ENCODE peak calls at places on chromosomes 5 and 9, in seven cellular contexts. P is tibial artery; C is astrocyte; Z is CD8-positive, alpha-beta memory T cell; R is endodermal cell; S is osteoblast; D is CD4-positive, alpha-beta memory T cell. I is an unnamed sample. For H3K36me3 and H3K4me1, the result is how much of the 10 kb centered on the place peaks cover.

GRCh38 chr5:147483961-147484707 is 25.7 kb downstream of the DPYSL3 start:
- DNase-seq in P (peak), C (peak), Z (no peak), R (no peak), S (peak), D (no peak), I (peak)

GRCh38 chr9:18658764-18659705 is 185.1 kb downstream of the ADAMTSL1 start:
- DNase-seq in P (no peak), C (peak), Z (no peak), R (no peak), S (peak), D (no peak), I (no peak)

GRCh38 chr5:37727238-37727637 is 112.6 kb downstream of the GDNF start:
- DNase-seq in P (no peak), C (no peak), Z (no peak), R (no peak), S (no peak), D (no peak), I (no peak)

GRCh38 chr9:138049085-138049778 is 171.7 kb downstream of the CACNA1B start:
- DNase-seq in P (peak), C (no peak), Z (no peak), R (peak), S (no peak), D (no peak), I (no peak)

GRCh38 chr9:78320875-78321496 is 24.1 kb downstream of the PSAT1 start:
- DNase-seq in P (peak), C (no peak), Z (no peak), R (no peak), S (no peak), D (no peak), I (no peak)

GRCh38 chr5:126043684-126044083 is 379.5 kb upstream of the GRAMD2B start:
- DNase-seq in P (no peak), C (peak), Z (no peak), R (no peak), S (no peak), D (no peak), I (no peak)

GRCh38 chr9:83343366-83343765 is 194.8 kb downstream of the FRMD3 start:
- DNase-seq in P (no peak), C (no peak), Z (no peak), R (no peak), S (no peak), D (no peak), I (no peak)

GRCh38 chr5:132293066-132293991 is 865 bp upstream of the SLC22A4 start:
- DNase-seq in P (peak), C (peak), Z (peak), R (peak), S (peak), D (peak), I (peak)

GRCh38 chr9:126038790-126039189 is 287.8 kb upstream of the MVB12B start:
- DNase-seq in P (no peak), C (no peak), Z (no peak), R (no peak), S (no peak), D (no peak), I (no peak)

GRCh38 chr9:107925756-107926297 is 436.3 kb upstream of the KLF4 start:
- DNase-seq in P (no peak), C (no peak), Z (no peak), R (no peak), S (no peak), D (no peak), I (no peak)

GRCh38 chr5:101977729-101978345 is 318.2 kb downstream of the SLCO4C1 start:
- DNase-seq in P (no peak), C (peak), Z (no peak), R (no peak), S (peak), D (peak), I (no peak)

GRCh38 chr5:35198681-35199080 is 31.6 kb downstream of the PRLR start:
- DNase-seq in P (no peak), C (no peak), Z (no peak), R (peak), S (no peak), D (no peak), I (no peak)

GRCh38 chr5:163578652-163579051 is 73.2 kb downstream of the MAT2B start:
- DNase-seq in P (no peak), C (no peak), Z (no peak), R (no peak), S (no peak), D (no peak), I (no peak)

GRCh38 chr5:1882337-1883119 is at the start of gene IRX4:
- DNase-seq in P (no peak), C (peak), Z (no peak), R (peak), S (peak), D (no peak), I (no peak)

GRCh38 chr5:115435776-115436712 is 108.5 kb downstream of the FEM1C start:
- DNase-seq in P (no peak), C (no peak), Z (no peak), R (no peak), S (no peak), D (no peak), I (no peak)

GRCh38 chr9:18396102-18396728 is 77.7 kb upstream of the ADAMTSL1 start:
- DNase-seq in P (no peak), C (no peak), Z (no peak), R (no peak), S (no peak), D (no peak), I (no peak)

GRCh38 chr5:91151947-91152346 is 231.2 kb downstream of the ARRDC3 start:
- DNase-seq in P (peak), C (peak), Z (no peak), R (no peak), S (peak), D (no peak), I (peak)

GRCh38 chr9:72400866-72401265 is 35.9 kb upstream of the ZFAND5 start:
- DNase-seq in P (no peak), C (no peak), Z (no peak), R (no peak), S (no peak), D (no peak), I (no peak)

GRCh38 chr5:14915291-14915976 is 43.9 kb upstream of the ANKH start:
- DNase-seq in P (no peak), C (peak), Z (no peak), R (no peak), S (no peak), D (no peak), I (no peak)

GRCh38 chr9:125409637-125410521 is 148.3 kb downstream of the GAPVD1 start:
- DNase-seq in P (no peak), C (peak), Z (no peak), R (peak), S (peak), D (peak), I (peak)

GRCh38 chr5:28165116-28165515 is 1126.7 kb upstream of the CDH9 start:
- DNase-seq in P (no peak), C (peak), Z (no peak), R (no peak), S (peak), D (no peak), I (no peak)

GRCh38 chr5:76954383-76954763 is 1.5 kb downstream of the CRHBP start:
- DNase-seq in P (no peak), C (no peak), Z (no peak), R (peak), S (no peak), D (no peak), I (no peak)

GRCh38 chr9:107274953-107275422 is 8.1 kb upstream of the RAD23B start:
- DNase-seq in P (no peak), C (peak), Z (no peak), R (no peak), S (no peak), D (no peak), I (no peak)

GRCh38 chr5:73218552-73219171 is 45.7 kb downstream of the TMEM174 start:
- DNase-seq in P (no peak), C (peak), Z (no peak), R (peak), S (no peak), D (no peak), I (no peak)

GRCh38 chr9:92771309-92771708 is 6.7 kb upstream of the BICD2 start:
- DNase-seq in P (no peak), C (no peak), Z (no peak), R (no peak), S (no peak), D (no peak), I (no peak)

GRCh38 chr5:92969781-92970237 is 611.2 kb downstream of the NR2F1-AS1 start:
- DNase-seq in P (no peak), C (peak), Z (no peak), R (no peak), S (no peak), D (no peak), I (no peak)

GRCh38 chr5:55575815-55576583 is 41.2 kb upstream of the PLPP1 start:
- DNase-seq in P (no peak), C (peak), Z (no peak), R (no peak), S (no peak), D (no peak), I (no peak)

GRCh38 chr9:18684608-18685317 is 210.8 kb downstream of the ADAMTSL1 start:
- DNase-seq in P (no peak), C (no peak), Z (no peak), R (no peak), S (no peak), D (no peak), I (peak)

GRCh38 chr5:78671609-78672008 is 23.0 kb upstream of the LHFPL2 start:
- DNase-seq in P (no peak), C (peak), Z (no peak), R (no peak), S (no peak), D (no peak), I (no peak)

GRCh38 chr5:52988335-52989024 is 672 bp upstream of the ITGA2 start:
- DNase-seq in P (no peak), C (no peak), Z (no peak), R (no peak), S (no peak), D (peak), I (no peak)

GRCh38 chr5:91380491-91381133 is 2.5 kb downstream of the ARRDC3 start:
- DNase-seq in P (peak), C (peak), Z (peak), R (peak), S (peak), D (peak), I (peak)

GRCh38 chr5:157930710-157931109 is 71.8 kb upstream of the CLINT1 start:
- DNase-seq in P (no peak), C (no peak), Z (no peak), R (no peak), S (no peak), D (no peak), I (peak)

GRCh38 chr9:84339951-84340350 is 607 bp downstream of the SLC28A3 start:
- DNase-seq in P (no peak), C (no peak), Z (no peak), R (peak), S (no peak), D (no peak), I (peak)

GRCh38 chr9:17528859-17529258 is 50.0 kb upstream of the SH3GL2 start:
- DNase-seq in P (no peak), C (no peak), Z (no peak), R (no peak), S (no peak), D (no peak), I (no peak)

GRCh38 chr9:93813687-93814560 is 141.2 kb downstream of the BARX1 start:
- DNase-seq in P (no peak), C (no peak), Z (no peak), R (peak), S (no peak), D (no peak), I (no peak)

GRCh38 chr5:13448843-13449242 is 495.6 kb downstream of the DNAH5 start:
- DNase-seq in P (no peak), C (no peak), Z (no peak), R (no peak), S (no peak), D (no peak), I (no peak)

GRCh38 chr9:104907278-104907951 is 20.5 kb downstream of the ABCA1 start:
- DNase-seq in P (no peak), C (peak), Z (no peak), R (peak), S (peak), D (no peak), I (no peak)

GRCh38 chr5:124747770-124748686 is 1.6 kb upstream of the ZNF608 start:
- DNase-seq in P (no peak), C (no peak), Z (no peak), R (no peak), S (no peak), D (no peak), I (peak)

GRCh38 chr9:113446323-113446740 is 17.2 kb upstream of the RGS3 start:
- DNase-seq in P (no peak), C (peak), Z (no peak), R (peak), S (peak), D (peak), I (no peak)

GRCh38 chr5:170250810-170251317 is 18.1 kb downstream of the C5orf58 start:
- DNase-seq in P (no peak), C (no peak), Z (no peak), R (no peak), S (no peak), D (no peak), I (no peak)

GRCh38 chr5:170252109-170252508 is 19.3 kb downstream of the C5orf58 start:
- DNase-seq in P (no peak), C (no peak), Z (no peak), R (no peak), S (no peak), D (no peak), I (no peak)

GRCh38 chr5:170254056-170254455 is 21.3 kb downstream of the C5orf58 start:
- DNase-seq in P (no peak), C (no peak), Z (peak), R (peak), S (no peak), D (peak), I (no peak)

GRCh38 chr5:170251462-170251861 is 18.7 kb downstream of the C5orf58 start:
- DNase-seq in P (no peak), C (no peak), Z (no peak), R (no peak), S (no peak), D (no peak), I (no peak)

DNA sequence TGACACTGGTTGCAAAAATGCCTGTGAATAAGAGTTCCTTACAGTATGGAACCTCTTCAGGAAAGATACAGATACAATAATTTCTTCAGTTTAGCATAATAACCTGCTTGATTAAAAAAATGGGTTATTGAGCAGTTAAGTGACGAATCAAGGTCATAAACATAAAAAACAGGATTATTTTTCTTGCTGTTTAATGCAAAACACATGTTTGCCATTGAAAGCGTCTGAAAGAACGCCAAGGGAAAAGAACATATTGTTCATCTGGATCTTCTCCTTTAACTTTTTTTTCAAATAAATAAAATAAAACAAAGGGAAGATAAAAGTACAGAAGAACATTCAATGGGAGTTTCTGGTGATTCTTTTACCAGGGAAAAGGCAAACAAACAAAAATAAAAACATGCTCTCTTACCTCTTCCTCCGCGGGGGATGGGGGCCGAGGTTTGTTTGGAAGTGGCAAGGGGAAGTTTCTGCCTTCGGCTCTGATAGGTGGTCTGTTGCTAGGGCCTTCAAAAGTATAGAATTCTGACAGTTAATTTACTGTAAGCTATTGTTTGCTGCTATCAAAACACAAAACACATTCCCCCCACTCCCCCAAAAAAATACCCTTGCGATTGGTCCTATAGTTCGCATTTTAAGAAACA is 20.0 kb downstream of the C5orf58 start:
- DNase-seq in P (no peak), C (no peak), Z (no peak), R (peak), S (no peak), D (no peak), I (no peak)
- H3K36me3 ChIP-seq in P (under half), C (under half), Z (half or more), R (under half), S (under half), D (half or more), I (under half)

DNA sequence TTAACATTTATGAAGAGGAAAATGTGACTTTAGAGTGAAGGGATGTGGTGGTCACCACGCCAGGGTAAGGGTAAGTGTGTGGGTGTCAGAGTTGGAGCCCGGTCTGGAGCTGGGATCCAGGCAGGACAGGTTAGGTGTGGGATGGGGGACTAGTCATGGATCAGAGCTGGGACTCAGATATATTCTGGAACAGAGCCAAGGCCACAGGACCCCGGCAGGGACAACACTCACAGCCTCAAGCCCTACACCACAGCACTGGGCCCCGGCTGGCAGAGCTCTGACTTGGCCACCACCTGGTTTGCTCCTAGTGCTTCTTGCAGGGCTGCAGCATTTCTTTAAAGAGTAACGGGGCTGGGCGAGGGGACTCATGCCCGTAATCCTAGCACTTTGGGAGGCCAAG is 47.4 kb downstream of the C5orf15 start:
- DNase-seq in P (no peak), C (no peak), Z (no peak), R (no peak), S (no peak), D (no peak), I (no peak)
- H3K4me1 ChIP-seq in P (under half), C (under half), Z (under half), R (under half), S (under half), D (under half), I (under half)

DNA sequence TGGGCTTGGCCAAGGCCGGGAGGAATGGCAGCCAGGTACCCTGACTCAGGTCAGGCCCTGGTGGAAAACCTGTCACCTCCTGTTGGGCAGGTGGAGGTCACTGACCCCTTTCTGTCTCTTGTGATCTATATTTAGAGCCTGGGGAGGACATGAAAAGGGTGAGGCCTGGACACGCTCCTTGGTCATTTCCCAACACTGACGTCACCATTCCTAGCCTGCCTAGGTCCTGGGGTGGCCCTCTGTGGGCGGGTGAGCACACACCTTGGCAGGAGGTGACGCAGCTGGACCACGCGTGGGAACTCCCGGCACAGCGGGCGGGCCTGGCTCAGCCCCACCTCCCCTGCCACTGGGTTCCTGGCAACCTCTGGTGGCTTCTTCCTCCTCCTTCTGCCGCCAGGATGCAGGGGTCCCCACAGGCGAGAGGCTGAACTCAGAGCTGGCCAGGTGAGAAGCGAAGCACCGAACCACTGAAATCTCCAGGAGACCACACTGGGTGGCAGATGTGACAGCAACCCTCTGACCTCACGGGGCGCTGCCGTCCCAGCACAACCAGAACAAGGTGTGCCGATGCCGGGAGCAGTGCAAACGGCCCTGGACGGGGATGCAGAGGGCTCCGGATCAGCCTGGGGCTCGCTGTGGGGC is 6.4 kb upstream of the RALGDS start:
- DNase-seq in P (no peak), C (peak), Z (peak), R (no peak), S (no peak), D (peak), I (peak)
- H3K27ac ChIP-seq in P (peak), C (peak), Z (peak), R (no peak), S (no peak), D (peak), I (peak)

GRCh38 chr9:120435066-120435465 is 144.9 kb downstream of the CDK5RAP2 start:
- DNase-seq in P (no peak), C (peak), Z (no peak), R (no peak), S (no peak), D (no peak), I (no peak)
- H3K36me3 ChIP-seq in P (under half), C (under half), Z (under half), R (half or more), S (under half), D (under half), I (under half)

GRCh38 chr5:143121135-143121474 is 282.4 kb downstream of the NR3C1 start:
- DNase-seq in P (no peak), C (no peak), Z (no peak), R (no peak), S (no peak), D (no peak), I (no peak)

GRCh38 chr5:143120460-143121134 is 282.9 kb downstream of the NR3C1 start:
- DNase-seq in P (no peak), C (no peak), Z (no peak), R (no peak), S (no peak), D (no peak), I (no peak)

GRCh38 chr5:143128412-143129071 is 274.9 kb downstream of the NR3C1 start:
- DNase-seq in P (no peak), C (no peak), Z (no peak), R (no peak), S (no peak), D (no peak), I (no peak)

GRCh38 chr5:143126121-143127019 is 277.1 kb downstream of the NR3C1 start:
- DNase-seq in P (no peak), C (no peak), Z (no peak), R (no peak), S (no peak), D (no peak), I (no peak)

DNA sequence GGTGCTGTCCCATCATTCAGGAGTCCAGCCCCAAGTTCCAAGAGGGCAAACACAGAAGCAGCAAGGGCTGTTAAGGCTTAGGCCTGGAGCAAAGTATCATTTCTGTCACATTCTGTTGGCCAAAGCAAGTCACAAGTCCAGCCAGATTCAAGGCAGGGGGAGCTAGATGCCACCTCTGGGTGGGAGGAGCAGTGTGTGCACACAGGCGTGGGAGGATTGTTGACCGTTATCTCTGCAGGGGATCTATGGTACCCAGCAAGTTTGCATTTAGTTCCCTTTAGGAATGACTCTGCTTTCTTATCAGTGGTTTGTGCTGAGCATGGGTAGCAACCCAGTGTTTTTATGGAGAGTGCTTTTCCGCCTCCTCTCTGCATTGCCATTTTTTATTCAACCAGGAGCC is 278.9 kb downstream of the NR3C1 start:
- DNase-seq in P (no peak), C (no peak), Z (no peak), R (no peak), S (no peak), D (no peak), I (no peak)
- H3K4me1 ChIP-seq in P (under half), C (under half), Z (under half), R (under half), S (under half), D (under half), I (under half)

I was measured in thyroid gland.